ENCODE peak calls at places on chromosome 12, in nine cellular contexts. J is fibroblast of lung; C is right atrium auricular region; E is thoracic aorta; R is cardiac muscle cell; A is uterus; Q is CD8-positive, alpha-beta T cell; Z is A673; U is heart right ventricle. M is an unnamed sample.

GRCh38 chr12:41514907-41515306 is 326.8 kb downstream of the PDZRN4 start:
- DNase-seq in J (no peak), C (no peak), E (no peak), R (peak), A (no peak), Q (no peak), Z (peak), U (no peak), M (no peak)

GRCh38 chr12:73731658-73732057 is 806.0 kb upstream of the ATXN7L3B start:
- DNase-seq in J (no peak), C (no peak), E (no peak), R (no peak), A (no peak), Q (no peak), Z (peak), U (no peak), M (no peak)

GRCh38 chr12:13536219-13536910 is 339.8 kb downstream of the EMP1 start:
- DNase-seq in J (no peak), C (no peak), E (no peak), R (no peak), A (no peak), Q (no peak), Z (no peak), U (no peak), M (no peak)

GRCh38 chr12:39145175-39145999 is 240.0 kb upstream of the CPNE8 start:
- DNase-seq in J (no peak), C (peak), E (no peak), R (peak), A (no peak), Q (no peak), Z (peak), U (peak), M (peak)

GRCh38 chr12:45660330-45660729 is 69.2 kb upstream of the ARID2 start:
- DNase-seq in J (peak), C (no peak), E (no peak), R (no peak), A (no peak), Q (no peak), Z (peak), U (no peak), M (no peak)

GRCh38 chr12:52186135-52186840 is 5.5 kb downstream of the KRT80 start:
- DNase-seq in J (peak), C (no peak), E (no peak), R (no peak), A (no peak), Q (no peak), Z (peak), U (no peak), M (no peak)

GRCh38 chr12:89432396-89432795 is 80.1 kb upstream of the DUSP6 start:
- DNase-seq in J (no peak), C (no peak), E (no peak), R (no peak), A (no peak), Q (no peak), Z (no peak), U (no peak), M (no peak)

GRCh38 chr12:10740182-10740581 is 17.1 kb upstream of the YBX3 start:
- DNase-seq in J (no peak), C (no peak), E (no peak), R (no peak), A (no peak), Q (no peak), Z (no peak), U (no peak), M (no peak)

GRCh38 chr12:103140217-103140616 is 182.7 kb downstream of the ASCL1 start:
- DNase-seq in J (no peak), C (no peak), E (no peak), R (no peak), A (no peak), Q (no peak), Z (no peak), U (no peak), M (no peak)

GRCh38 chr12:6266431-6267006 is 44.0 kb upstream of the PLEKHG6 start:
- DNase-seq in J (no peak), C (no peak), E (no peak), R (no peak), A (no peak), Q (no peak), Z (no peak), U (no peak), M (no peak)

GRCh38 chr12:103495783-103496456 is at the start of gene C12orf42:
- DNase-seq in J (peak), C (no peak), E (no peak), R (peak), A (no peak), Q (peak), Z (peak), U (no peak), M (peak)

GRCh38 chr12:75704208-75704607 is 192.8 kb upstream of the KRR1 start:
- DNase-seq in J (no peak), C (no peak), E (no peak), R (no peak), A (no peak), Q (no peak), Z (no peak), U (no peak), M (no peak)

GRCh38 chr12:21751517-21751916 is 23.0 kb downstream of the KCNJ8 start:
- DNase-seq in J (peak), C (no peak), E (no peak), R (no peak), A (peak), Q (no peak), Z (peak), U (peak), M (no peak)

GRCh38 chr12:131351319-131352028 is 359.4 kb upstream of the SFSWAP start:
- DNase-seq in J (no peak), C (no peak), E (no peak), R (no peak), A (no peak), Q (no peak), Z (peak), U (no peak), M (no peak)

GRCh38 chr12:91098942-91099341 is 12.4 kb downstream of the LUM start:
- DNase-seq in J (peak), C (no peak), E (no peak), R (no peak), A (peak), Q (no peak), Z (no peak), U (no peak), M (no peak)

GRCh38 chr12:115232455-115233156 is 548.6 kb upstream of the TBX3 start:
- DNase-seq in J (peak), C (no peak), E (no peak), R (no peak), A (no peak), Q (no peak), Z (no peak), U (no peak), M (no peak)
- TF ChIP-seq CTCF in J (no peak), C (no peak), E (no peak), R (no peak), A (no peak), Q (no peak), Z (no peak), U (no peak), M (no peak)

GRCh38 chr12:95116341-95116740 is 42.9 kb upstream of the NR2C1 start:
- DNase-seq in J (peak), C (no peak), E (no peak), R (no peak), A (no peak), Q (no peak), Z (no peak), U (no peak), M (no peak)
- H3K27ac ChIP-seq in J (no peak), C (no peak), E (peak), R (no peak), A (peak), Q (no peak), Z (no peak), U (no peak), M (no peak)

DNA sequence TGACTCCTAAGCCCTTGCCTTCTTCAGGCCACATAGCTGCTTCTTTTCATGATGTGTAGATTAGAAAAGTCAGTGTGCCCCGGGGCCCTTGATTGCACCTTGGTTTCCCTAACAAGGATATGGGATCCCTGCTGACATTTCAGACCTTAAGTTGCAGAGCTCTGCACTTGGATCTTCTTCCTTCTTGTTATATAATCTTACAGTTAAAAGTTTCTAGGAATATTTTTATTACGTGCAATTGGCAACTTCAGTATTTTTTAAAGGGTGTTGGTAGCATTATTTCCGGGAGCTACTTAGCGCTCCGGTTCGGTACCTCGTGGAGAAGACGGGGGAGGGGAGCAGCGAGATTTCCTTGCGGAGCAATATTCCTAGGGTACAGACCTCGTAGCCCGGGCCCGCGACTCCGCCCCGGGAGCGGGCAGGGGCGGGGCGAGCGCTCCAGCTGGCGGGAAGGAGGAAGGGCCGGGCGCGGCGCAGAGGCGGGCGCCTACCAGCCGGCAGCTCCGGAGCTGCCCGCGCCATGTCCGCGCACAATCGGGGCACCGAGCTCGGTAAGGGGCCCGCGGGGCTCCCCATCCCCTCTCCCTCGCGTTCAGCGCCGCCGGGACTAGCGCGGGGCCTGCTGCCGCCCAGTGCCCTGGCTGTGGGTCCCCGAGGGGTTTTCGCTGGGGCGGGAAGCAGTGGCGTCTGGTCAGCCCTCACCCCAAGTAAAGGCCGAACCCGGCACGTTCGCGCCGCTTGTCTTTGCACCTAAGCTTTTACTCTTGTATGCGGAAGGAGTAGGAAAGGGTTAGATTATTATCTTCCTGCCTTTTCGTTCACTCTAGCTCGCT is at the start of gene DERA:
- DNase-seq in J (peak), C (peak), E (peak), R (peak), A (peak), Q (peak), Z (peak), U (peak), M (peak)
- TF ChIP-seq CTCF in J (no peak), C (no peak), E (peak), R (no peak), A (no peak), Q (no peak), Z (no peak), U (no peak), M (peak)

GRCh38 chr12:19597304-19598066 is 158.2 kb downstream of the AEBP2 start:
- DNase-seq in J (no peak), C (no peak), E (no peak), R (no peak), A (no peak), Q (no peak), Z (peak), U (no peak), M (no peak)
- H3K27ac ChIP-seq in J (no peak), C (no peak), E (no peak), R (no peak), A (peak), Q (no peak), Z (peak), U (peak), M (no peak)

GRCh38 chr12:110767863-110768262 is 25.2 kb upstream of the PPP1CC start:
- DNase-seq in J (no peak), C (no peak), E (no peak), R (no peak), A (no peak), Q (no peak), Z (no peak), U (no peak), M (no peak)

GRCh38 chr12:110763578-110763977 is 20.9 kb upstream of the PPP1CC start:
- DNase-seq in J (no peak), C (no peak), E (no peak), R (no peak), A (no peak), Q (no peak), Z (no peak), U (no peak), M (no peak)

GRCh38 chr12:110762891-110763290 is 20.2 kb upstream of the PPP1CC start:
- DNase-seq in J (no peak), C (no peak), E (no peak), R (no peak), A (no peak), Q (no peak), Z (no peak), U (no peak), M (no peak)

GRCh38 chr12:110766311-110767154 is 23.8 kb upstream of the PPP1CC start:
- DNase-seq in J (peak), C (no peak), E (no peak), R (no peak), A (no peak), Q (no peak), Z (peak), U (no peak), M (peak)

DNA sequence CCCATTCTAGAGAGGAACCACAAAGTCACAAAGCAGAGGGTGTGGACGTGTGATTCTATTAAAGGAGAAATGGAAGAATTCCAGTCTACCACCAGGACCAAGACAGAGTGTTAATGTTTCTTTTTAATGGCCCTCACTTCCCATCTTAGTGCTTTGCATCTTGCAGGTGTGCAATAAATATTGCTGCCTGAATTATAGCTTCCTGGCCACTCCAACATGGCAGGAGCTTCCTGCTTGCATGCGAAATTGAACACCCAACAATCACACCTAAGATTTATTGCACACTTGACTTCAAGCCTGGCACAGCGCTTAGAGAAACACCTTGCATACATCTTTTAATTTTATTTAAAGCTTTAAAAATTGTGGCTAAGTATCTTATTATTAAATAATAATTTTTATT is 22.5 kb upstream of the PPP1CC start:
- DNase-seq in J (no peak), C (no peak), E (no peak), R (no peak), A (no peak), Q (no peak), Z (no peak), U (no peak), M (no peak)
- TF ChIP-seq CTCF in J (no peak), C (no peak), E (no peak), R (no peak), A (no peak), Q (no peak), Z (no peak), U (no peak), M (no peak)

DNA sequence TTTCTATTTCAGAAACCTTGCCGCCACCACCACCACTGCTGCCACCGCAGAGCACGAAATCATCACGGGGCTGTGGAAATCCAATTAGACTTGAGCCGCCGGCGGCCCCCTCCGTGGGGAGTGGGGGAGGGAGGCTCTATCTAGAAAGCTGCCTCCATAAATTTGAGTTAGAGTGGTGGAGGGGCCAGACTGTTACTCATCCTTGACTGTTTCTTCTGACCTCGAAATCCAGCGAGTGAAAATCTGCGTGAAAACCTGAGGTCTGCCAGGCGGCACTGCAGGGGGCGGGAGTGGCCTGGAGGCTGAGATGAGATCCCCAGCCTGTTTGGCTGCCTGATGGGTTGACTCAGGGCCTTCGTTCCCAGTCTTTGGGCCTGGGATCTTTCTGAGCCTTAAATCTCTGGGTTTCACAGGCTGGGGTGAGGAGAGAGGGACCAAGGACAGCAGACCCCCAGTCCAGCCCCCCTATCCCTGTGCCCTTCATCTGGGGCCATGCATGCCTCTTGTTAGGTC is 29.9 kb downstream of the TSPAN9 start:
- DNase-seq in J (peak), C (no peak), E (no peak), R (no peak), A (peak), Q (no peak), Z (peak), U (no peak), M (no peak)
- H3K27ac ChIP-seq in J (no peak), C (no peak), E (no peak), R (no peak), A (peak), Q (no peak), Z (peak), U (no peak), M (no peak)

GRCh38 chr12:23770202-23770938 is 179.1 kb downstream of the SOX5 start:
- DNase-seq in J (no peak), C (no peak), E (no peak), R (no peak), A (no peak), Q (no peak), Z (no peak), U (no peak), M (no peak)
- TF ChIP-seq CTCF in J (no peak), C (no peak), E (no peak), R (no peak), A (no peak), Q (no peak), Z (no peak), U (no peak), M (no peak)

GRCh38 chr12:77229640-77230442 is 164.5 kb upstream of the E2F7 start:
- DNase-seq in J (peak), C (no peak), E (no peak), R (no peak), A (no peak), Q (no peak), Z (peak), U (no peak), M (no peak)

GRCh38 chr12:77231548-77231947 is 166.2 kb upstream of the E2F7 start:
- DNase-seq in J (peak), C (peak), E (no peak), R (no peak), A (peak), Q (no peak), Z (peak), U (peak), M (peak)

GRCh38 chr12:77236066-77236465 is 170.7 kb upstream of the E2F7 start:
- DNase-seq in J (peak), C (no peak), E (no peak), R (no peak), A (no peak), Q (no peak), Z (no peak), U (no peak), M (no peak)

GRCh38 chr12:77228376-77228775 is 163.0 kb upstream of the E2F7 start:
- DNase-seq in J (no peak), C (no peak), E (no peak), R (no peak), A (no peak), Q (no peak), Z (no peak), U (no peak), M (no peak)

GRCh38 chr12:77232045-77232444 is 166.7 kb upstream of the E2F7 start:
- DNase-seq in J (peak), C (no peak), E (no peak), R (no peak), A (peak), Q (no peak), Z (peak), U (no peak), M (no peak)
- H3K27ac ChIP-seq in J (peak), C (no peak), E (peak), R (no peak), A (no peak), Q (no peak), Z (peak), U (no peak), M (no peak)

GRCh38 chr12:58310368-58310767 is 369.0 kb downstream of the ATP23 start:
- DNase-seq in J (peak), C (no peak), E (no peak), R (no peak), A (no peak), Q (no peak), Z (peak), U (no peak), M (no peak)
- TF ChIP-seq CTCF in J (peak), C (no peak), E (no peak), R (no peak), A (no peak), Q (no peak), Z (no peak), U (no peak), M (no peak)

M was measured in psoas muscle.